ENCODE peak calls at places on chromosomes 12 and 14, in six cellular contexts. W, V, C, H, L and R are unnamed samples.
A peak's percentile ranks its signal among the peaks of the same experiment; 100 is the strongest.

GRCh38 chr12:131639270-131639940 is 71.5 kb upstream of the SFSWAP start:
- DNase-seq in V (no peak), C (no peak), W (no peak), L (no peak), H (no peak), R (no peak)

GRCh38 chr12:68106160-68106559 is 53.4 kb downstream of the IFNG start:
- DNase-seq in H (no peak), C (no peak), W (no peak), L (no peak), V (no peak), R (no peak)

GRCh38 chr14:83473846-83474245 is 1940.2 kb upstream of the SEL1L start:
- DNase-seq in W (no peak), H (no peak), V (no peak), C (no peak), L (no peak), R (no peak)

GRCh38 chr14:23351681-23352505 is 794 bp downstream of the SLC22A17 start:
- DNase-seq in H (no peak), L (no peak), W (no peak), V (no peak), C (no peak), R (peak; percentile 72)

GRCh38 chr14:105388110-105388951 is 10.0 kb upstream of the TEX22 start:
- DNase-seq in L (no peak), C (no peak), V (no peak), W (peak; percentile 44), H (no peak), R (peak; percentile 61)

GRCh38 chr14:102508410-102508773 is 1.2 kb downstream of the ANKRD9 start:
- DNase-seq in L (no peak), C (no peak), H (peak; percentile 82), W (peak; percentile 61), V (peak; percentile 25), R (peak; percentile 73)

GRCh38 chr12:30269491-30269890 is 426.2 kb downstream of the IPO8 start:
- DNase-seq in C (no peak), V (no peak), L (no peak), H (no peak), W (no peak), R (no peak)

GRCh38 chr14:51487848-51488247 is 163.9 kb upstream of the FRMD6 start:
- DNase-seq in H (no peak), L (no peak), W (no peak), C (no peak), V (no peak), R (no peak)

GRCh38 chr12:12903642-12904609 is 12.6 kb downstream of the GPRC5A start:
- DNase-seq in H (peak; percentile 78), L (no peak), C (no peak), V (no peak), W (no peak), R (no peak)

GRCh38 chr14:38994721-38995120 is 108.3 kb downstream of the SEC23A start:
- DNase-seq in L (no peak), C (no peak), V (no peak), H (no peak), W (no peak), R (no peak)

GRCh38 chr12:72330784-72331183 is 58.6 kb downstream of the TRHDE start:
- DNase-seq in L (peak; percentile 73), W (no peak), V (no peak), C (no peak), H (no peak), R (no peak)

GRCh38 chr14:62691613-62692489 is 353.4 kb downstream of the KCNH5 start:
- DNase-seq in C (no peak), L (no peak), H (peak; percentile 82), W (no peak), V (no peak), R (no peak)

GRCh38 chr12:104630230-104630670 is 173.5 kb downstream of the CHST11 start:
- DNase-seq in W (no peak), V (no peak), C (no peak), H (no peak), L (no peak), R (no peak)

GRCh38 chr14:32366995-32367394 is 37.9 kb downstream of the AKAP6 start:
- DNase-seq in W (no peak), V (no peak), H (no peak), L (no peak), C (no peak), R (peak; percentile 42)

DNA sequence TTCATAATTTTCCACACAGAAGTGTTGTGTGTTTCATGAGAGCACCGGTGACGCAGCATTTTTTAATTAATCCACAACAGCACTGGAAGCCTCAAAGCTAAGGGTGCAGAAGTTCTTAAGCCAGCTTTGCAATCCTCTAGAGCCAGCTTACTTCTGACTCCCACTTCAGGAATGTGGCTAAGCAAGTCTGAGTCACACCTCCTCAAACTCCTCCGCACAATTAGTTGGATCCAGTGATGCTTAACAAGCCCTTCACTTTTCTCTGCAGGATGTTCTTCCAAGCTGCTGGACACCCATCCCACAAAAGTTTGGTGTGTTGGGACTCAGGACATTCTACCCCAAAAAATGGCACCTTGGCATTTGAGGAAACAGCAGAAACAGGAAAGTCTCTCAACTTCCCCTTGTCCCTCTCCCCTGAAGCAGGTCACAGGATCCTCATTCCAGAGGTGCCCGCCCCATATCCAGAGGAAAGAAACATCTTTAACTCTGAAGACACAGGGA is 210.0 kb downstream of the PPM1H start:
- DNase-seq in C (no peak), V (no peak), L (no peak), W (no peak), H (peak; percentile 89), R (no peak)
- H3K27ac ChIP-seq in C (no peak overlapping the region), V (no peak overlapping the region), L (no peak overlapping the region), W (no peak overlapping the region), H (peak overlapping the region; percentile 64), R (peak overlapping the region; percentile 72)

GRCh38 chr12:32107376-32108267 is 975 bp downstream of the BICD1 start:
- DNase-seq in W (no peak), V (peak; percentile 12), L (no peak), C (no peak), H (peak; percentile 63), R (peak; percentile 58)

GRCh38 chr12:32110417-32110816 is 3.8 kb downstream of the BICD1 start:
- DNase-seq in V (no peak), C (no peak), W (no peak), H (no peak), L (no peak), R (no peak)

GRCh38 chr12:32108829-32109228 is 2.2 kb downstream of the BICD1 start:
- DNase-seq in W (no peak), L (no peak), H (no peak), V (no peak), C (no peak), R (no peak)

GRCh38 chr12:32106517-32107366 is at the start of gene BICD1:
- DNase-seq in C (peak; percentile 87), W (peak; percentile 90), H (peak; percentile 82), V (peak; percentile 66), L (peak; percentile 83), R (peak; percentile 90)

DNA sequence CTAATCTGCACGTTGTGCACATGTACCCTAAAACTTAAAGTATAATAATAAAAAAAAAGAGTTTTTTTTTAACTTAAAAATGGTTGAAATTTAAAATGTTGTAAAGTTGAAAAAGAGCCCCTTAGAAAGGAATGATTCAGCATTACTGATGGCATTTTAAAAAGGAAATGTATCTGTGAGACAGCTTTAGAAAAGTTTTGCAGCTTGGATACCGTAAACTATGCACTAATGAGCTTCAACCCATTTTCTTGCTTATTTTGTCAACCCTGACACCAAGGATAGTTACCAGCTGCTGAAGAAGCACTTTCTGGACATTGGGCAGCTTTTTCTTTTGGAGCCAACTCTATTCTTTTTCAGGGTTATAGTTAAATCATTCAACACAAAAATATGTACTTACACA is 4.3 kb downstream of the BICD1 start:
- DNase-seq in L (no peak), C (no peak), W (no peak), H (no peak), V (no peak), R (no peak)
- H3K27ac ChIP-seq in L (no peak overlapping the region), C (no peak overlapping the region), W (no peak overlapping the region), H (no peak overlapping the region), V (no peak overlapping the region), R (no peak overlapping the region)

DNA sequence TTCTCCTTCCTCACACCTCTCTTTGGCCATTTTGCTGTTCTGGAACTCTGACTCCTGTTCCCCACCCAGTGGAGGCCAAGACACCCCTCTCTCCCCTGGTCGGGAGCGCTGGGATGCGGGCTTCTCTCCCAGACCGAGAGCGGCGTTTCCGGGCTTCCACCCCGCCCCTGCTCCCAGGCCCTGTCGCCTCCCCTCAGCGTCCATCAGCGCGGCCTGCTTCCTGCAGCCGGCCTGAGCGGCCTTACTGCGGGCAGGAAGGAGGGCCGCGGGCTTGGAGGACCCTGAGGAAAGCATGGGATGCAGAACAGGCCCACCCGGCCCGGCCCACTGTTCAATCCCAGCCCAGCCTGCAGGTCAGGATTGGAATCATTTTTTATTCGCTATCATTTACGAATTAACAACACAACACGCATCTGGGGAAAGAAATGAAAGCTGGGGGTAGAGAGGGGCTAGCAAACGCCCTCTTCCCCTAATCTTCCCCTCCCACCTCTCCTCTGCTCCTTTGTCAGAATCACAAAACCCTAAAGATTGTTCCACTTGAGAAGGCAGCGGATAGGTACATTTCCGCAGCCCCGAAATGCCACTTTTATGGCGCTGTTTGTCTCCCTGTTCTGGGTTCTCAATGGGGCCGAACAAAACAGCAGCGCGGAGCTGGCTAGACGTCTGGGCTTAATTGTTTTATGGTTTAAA is 3.8 kb upstream of the HOXC8 start:
- DNase-seq in V (no peak), W (peak; percentile 78), L (no peak), C (no peak), H (no peak), R (no peak)
- H3K27ac ChIP-seq in V (no peak overlapping the region), W (peak overlapping the region; percentile 95), L (no peak overlapping the region), C (no peak overlapping the region), H (no peak overlapping the region), R (no peak overlapping the region)

DNA sequence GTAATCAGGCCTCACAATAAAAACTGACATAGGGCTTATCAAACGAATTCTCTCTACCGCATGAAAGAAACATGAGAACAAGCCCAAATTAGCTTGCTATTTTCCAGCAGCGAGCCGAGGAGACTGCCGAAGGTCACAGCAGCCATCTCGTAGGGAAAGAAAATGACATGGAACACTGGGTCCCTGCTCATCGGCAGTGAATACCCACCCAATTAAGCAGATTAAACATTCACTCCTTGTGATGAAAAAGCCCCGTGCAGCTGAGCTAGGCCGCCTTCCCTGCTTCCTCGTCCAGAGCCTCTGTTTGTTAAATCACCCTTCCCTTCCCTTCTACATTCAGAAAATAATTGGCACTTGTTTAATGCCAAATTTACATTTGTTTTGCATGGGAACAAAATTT is 342.5 kb downstream of the RMST start:
- DNase-seq in C (no peak), W (no peak), V (no peak), L (no peak), H (no peak), R (no peak)
- H3K27ac ChIP-seq in C (no peak overlapping the region), W (no peak overlapping the region), V (no peak overlapping the region), L (no peak overlapping the region), H (no peak overlapping the region), R (no peak overlapping the region)

DNA sequence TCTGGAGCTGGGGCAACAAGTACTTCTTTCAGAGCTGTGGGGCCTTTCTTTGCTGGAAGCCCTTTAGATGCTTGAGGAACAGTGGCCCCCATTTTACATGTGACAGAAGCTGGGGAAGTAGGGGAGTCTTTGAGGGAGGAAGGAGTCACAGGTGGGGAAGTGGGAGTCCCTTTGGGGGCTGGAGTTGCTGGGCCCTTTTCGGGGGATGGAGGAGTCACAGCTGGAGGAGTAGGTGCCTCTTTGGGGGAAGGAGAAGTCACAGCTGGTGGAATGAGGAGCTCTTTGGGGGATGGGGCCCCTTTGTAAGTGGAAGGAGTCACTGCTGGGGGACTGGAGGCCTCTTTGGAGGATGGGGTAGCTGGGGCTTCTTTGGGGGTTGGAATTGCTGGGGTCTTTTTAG is 8.6 kb downstream of the NACA start:
- DNase-seq in C (no peak), L (no peak), V (no peak), H (no peak), W (no peak), R (no peak)
- H3K27ac ChIP-seq in C (no peak overlapping the region), L (peak overlapping the region; percentile 95), V (no peak overlapping the region), H (peak overlapping the region; percentile 45), W (peak overlapping the region; percentile 83), R (no peak overlapping the region)